ENCODE peak calls at places on chromosomes 16 and 17, in six cellular contexts. One of them, this sample, is unnamed. For H3K4me1, the result is how much of the 10 kb centered on the place peaks cover.

GRCh38 chr17:68972119-68972704 is 17.0 kb upstream of the ABCA8 start:
- DNase-seq in HCT116: peak
- DNase-seq in PC-3: peak
- DNase-seq in neural progenitor cell: peak
- DNase-seq in SK-N-SH: peak
- DNase-seq in MM.1S: peak
- DNase-seq in this sample: peak

GRCh38 chr17:79843475-79843916 is 4.3 kb upstream of the CBX4 start:
- DNase-seq in neural progenitor cell: no peak
- DNase-seq in HCT116: no peak
- DNase-seq in MM.1S: no peak
- DNase-seq in SK-N-SH: no peak
- DNase-seq in PC-3: no peak
- DNase-seq in this sample: peak

GRCh38 chr16:84933774-84934571 is 77.4 kb downstream of the ZDHHC7 start:
- DNase-seq in PC-3: no peak
- DNase-seq in neural progenitor cell: no peak
- DNase-seq in SK-N-SH: peak
- DNase-seq in HCT116: no peak
- DNase-seq in MM.1S: no peak
- DNase-seq in this sample: peak

GRCh38 chr16:138049-138417 is 440 bp downstream of the NPRL3 start:
- DNase-seq in HCT116: no peak
- DNase-seq in MM.1S: peak
- DNase-seq in neural progenitor cell: peak
- DNase-seq in SK-N-SH: peak
- DNase-seq in PC-3: no peak
- DNase-seq in this sample: peak

GRCh38 chr17:28381141-28381825 is 9.8 kb downstream of the SARM1 start:
- DNase-seq in HCT116: no peak
- DNase-seq in SK-N-SH: no peak
- DNase-seq in MM.1S: no peak
- DNase-seq in neural progenitor cell: peak
- DNase-seq in PC-3: no peak
- DNase-seq in this sample: no peak

GRCh38 chr17:49935526-49936210 is 33.3 kb upstream of the DLX4 start:
- DNase-seq in SK-N-SH: no peak
- DNase-seq in MM.1S: no peak
- DNase-seq in HCT116: no peak
- DNase-seq in PC-3: no peak
- DNase-seq in neural progenitor cell: no peak
- DNase-seq in this sample: no peak

GRCh38 chr17:82045916-82046484 is 5.6 kb downstream of the RFNG start:
- DNase-seq in neural progenitor cell: no peak
- DNase-seq in PC-3: no peak
- DNase-seq in MM.1S: no peak
- DNase-seq in SK-N-SH: no peak
- DNase-seq in HCT116: no peak
- DNase-seq in this sample: no peak

GRCh38 chr17:6098466-6099180 is 28.4 kb downstream of the WSCD1 start:
- DNase-seq in SK-N-SH: no peak
- DNase-seq in HCT116: no peak
- DNase-seq in neural progenitor cell: peak
- DNase-seq in PC-3: no peak
- DNase-seq in MM.1S: no peak
- DNase-seq in this sample: no peak

GRCh38 chr17:32021618-32021955 is 14.4 kb downstream of the LRRC37B start:
- DNase-seq in HCT116: no peak
- DNase-seq in MM.1S: no peak
- DNase-seq in neural progenitor cell: no peak
- DNase-seq in PC-3: no peak
- DNase-seq in SK-N-SH: no peak
- DNase-seq in this sample: no peak

GRCh38 chr17:47806026-47806912 is 15.3 kb downstream of the OSBPL7 start:
- DNase-seq in PC-3: no peak
- DNase-seq in HCT116: no peak
- DNase-seq in SK-N-SH: peak
- DNase-seq in MM.1S: no peak
- DNase-seq in neural progenitor cell: no peak
- DNase-seq in this sample: no peak

GRCh38 chr17:18851206-18851605 is 6.7 kb upstream of the PRPSAP2 start:
- DNase-seq in MM.1S: no peak
- DNase-seq in HCT116: no peak
- DNase-seq in SK-N-SH: no peak
- DNase-seq in PC-3: peak
- DNase-seq in neural progenitor cell: no peak
- DNase-seq in this sample: no peak

GRCh38 chr16:80802902-80803301 is 1.5 kb downstream of the CDYL2 start:
- DNase-seq in MM.1S: no peak
- DNase-seq in neural progenitor cell: no peak
- DNase-seq in HCT116: no peak
- DNase-seq in PC-3: no peak
- DNase-seq in SK-N-SH: no peak
- DNase-seq in this sample: no peak

GRCh38 chr16:77866769-77867168 is 78.4 kb downstream of the VAT1L start:
- DNase-seq in MM.1S: no peak
- DNase-seq in PC-3: no peak
- DNase-seq in HCT116: no peak
- DNase-seq in SK-N-SH: no peak
- DNase-seq in neural progenitor cell: no peak
- DNase-seq in this sample: no peak

GRCh38 chr16:24253192-24253591 is 2.9 kb upstream of the CACNG3 start:
- DNase-seq in HCT116: peak
- DNase-seq in PC-3: peak
- DNase-seq in neural progenitor cell: peak
- DNase-seq in SK-N-SH: peak
- DNase-seq in MM.1S: peak
- DNase-seq in this sample: peak

GRCh38 chr17:15263206-15263579 is 1.9 kb downstream of the PMP22 start:
- DNase-seq in neural progenitor cell: peak
- DNase-seq in SK-N-SH: peak
- DNase-seq in HCT116: no peak
- DNase-seq in MM.1S: no peak
- DNase-seq in PC-3: peak
- DNase-seq in this sample: peak

GRCh38 chr16:81533175-81533507 is 88.5 kb downstream of the CMIP start:
- DNase-seq in MM.1S: no peak
- DNase-seq in HCT116: no peak
- DNase-seq in PC-3: no peak
- DNase-seq in SK-N-SH: no peak
- DNase-seq in neural progenitor cell: no peak
- DNase-seq in this sample: no peak

GRCh38 chr17:7173687-7174602 is 5.2 kb downstream of the ASGR1 start:
- DNase-seq in SK-N-SH: peak
- DNase-seq in HCT116: no peak
- DNase-seq in MM.1S: no peak
- DNase-seq in neural progenitor cell: peak
- DNase-seq in PC-3: no peak
- DNase-seq in this sample: peak

GRCh38 chr16:14405611-14406537 is 224.2 kb downstream of the PARN start:
- DNase-seq in MM.1S: peak
- DNase-seq in neural progenitor cell: peak
- DNase-seq in SK-N-SH: peak
- DNase-seq in PC-3: peak
- DNase-seq in HCT116: no peak
- DNase-seq in this sample: peak

GRCh38 chr16:31785126-31785525 is 88.5 kb upstream of the ZNF267 start:
- DNase-seq in neural progenitor cell: no peak
- DNase-seq in PC-3: no peak
- DNase-seq in MM.1S: no peak
- DNase-seq in SK-N-SH: no peak
- DNase-seq in HCT116: no peak
- DNase-seq in this sample: no peak

GRCh38 chr16:89923640-89924297 is 627 bp downstream of the TUBB3 start:
- DNase-seq in neural progenitor cell: peak
- DNase-seq in HCT116: no peak
- DNase-seq in SK-N-SH: peak
- DNase-seq in MM.1S: no peak
- DNase-seq in PC-3: no peak
- DNase-seq in this sample: peak

GRCh38 chr17:58338454-58338841 is 9.9 kb upstream of the TSPOAP1 start:
- DNase-seq in HCT116: no peak
- DNase-seq in neural progenitor cell: no peak
- DNase-seq in SK-N-SH: no peak
- DNase-seq in PC-3: no peak
- DNase-seq in MM.1S: peak
- DNase-seq in this sample: no peak

GRCh38 chr16:66277311-66278070 is 89.0 kb upstream of the CDH5 start:
- DNase-seq in neural progenitor cell: no peak
- DNase-seq in SK-N-SH: no peak
- DNase-seq in HCT116: no peak
- DNase-seq in MM.1S: no peak
- DNase-seq in PC-3: no peak
- DNase-seq in this sample: no peak

GRCh38 chr17:17110520-17110919 is 68.3 kb downstream of the MPRIP start:
- DNase-seq in PC-3: no peak
- DNase-seq in neural progenitor cell: no peak
- DNase-seq in HCT116: no peak
- DNase-seq in MM.1S: no peak
- DNase-seq in SK-N-SH: no peak
- DNase-seq in this sample: no peak
- H3K9ac ChIP-seq in PC-3: no peak
- H3K9ac ChIP-seq in neural progenitor cell: no peak
- H3K9ac ChIP-seq in HCT116: no peak
- H3K9ac ChIP-seq in MM.1S: no peak
- H3K9ac ChIP-seq in SK-N-SH: no peak
- H3K9ac ChIP-seq in this sample: no peak

GRCh38 chr17:21376835-21377690 is 906 bp downstream of the KCNJ12 start:
- DNase-seq in HCT116: no peak
- DNase-seq in SK-N-SH: peak
- DNase-seq in neural progenitor cell: no peak
- DNase-seq in MM.1S: no peak
- DNase-seq in PC-3: peak
- DNase-seq in this sample: peak
- TF ChIP-seq EZH2phosphoT487 in HCT116: no peak
- TF ChIP-seq EZH2phosphoT487 in SK-N-SH: no peak
- TF ChIP-seq EZH2phosphoT487 in neural progenitor cell: peak
- TF ChIP-seq EZH2phosphoT487 in MM.1S: no peak
- TF ChIP-seq EZH2phosphoT487 in PC-3: no peak
- TF ChIP-seq EZH2phosphoT487 in this sample: no peak

GRCh38 chr16:86587487-86587886 is 9.1 kb downstream of the FOXL1 start:
- DNase-seq in neural progenitor cell: no peak
- DNase-seq in SK-N-SH: no peak
- DNase-seq in PC-3: no peak
- DNase-seq in HCT116: no peak
- DNase-seq in MM.1S: no peak
- DNase-seq in this sample: no peak
- H3K4me1 ChIP-seq in neural progenitor cell: under half
- H3K4me1 ChIP-seq in SK-N-SH: under half
- H3K4me1 ChIP-seq in PC-3: half or more
- H3K4me1 ChIP-seq in HCT116: under half
- H3K4me1 ChIP-seq in MM.1S: under half
- H3K4me1 ChIP-seq in this sample: half or more

GRCh38 chr17:41917192-41917591 is 1.6 kb downstream of the ACLY start:
- DNase-seq in SK-N-SH: no peak
- DNase-seq in HCT116: no peak
- DNase-seq in neural progenitor cell: peak
- DNase-seq in MM.1S: no peak
- DNase-seq in PC-3: peak
- DNase-seq in this sample: peak

GRCh38 chr17:41914358-41914766 is 4.4 kb downstream of the ACLY start:
- DNase-seq in HCT116: no peak
- DNase-seq in neural progenitor cell: peak
- DNase-seq in PC-3: no peak
- DNase-seq in MM.1S: no peak
- DNase-seq in SK-N-SH: no peak
- DNase-seq in this sample: no peak

GRCh38 chr17:41913798-41914197 is 5.0 kb downstream of the ACLY start:
- DNase-seq in HCT116: no peak
- DNase-seq in neural progenitor cell: no peak
- DNase-seq in SK-N-SH: no peak
- DNase-seq in MM.1S: no peak
- DNase-seq in PC-3: no peak
- DNase-seq in this sample: no peak

GRCh38 chr17:41915020-41915419 is 3.7 kb downstream of the ACLY start:
- DNase-seq in HCT116: no peak
- DNase-seq in SK-N-SH: no peak
- DNase-seq in PC-3: no peak
- DNase-seq in MM.1S: no peak
- DNase-seq in neural progenitor cell: no peak
- DNase-seq in this sample: no peak

GRCh38 chr17:41915566-41915965 is 3.2 kb downstream of the ACLY start:
- DNase-seq in MM.1S: no peak
- DNase-seq in neural progenitor cell: no peak
- DNase-seq in HCT116: no peak
- DNase-seq in PC-3: no peak
- DNase-seq in SK-N-SH: no peak
- DNase-seq in this sample: no peak
- H3K9ac ChIP-seq in MM.1S: no peak
- H3K9ac ChIP-seq in neural progenitor cell: peak
- H3K9ac ChIP-seq in HCT116: no peak
- H3K9ac ChIP-seq in PC-3: no peak
- H3K9ac ChIP-seq in SK-N-SH: no peak
- H3K9ac ChIP-seq in this sample: no peak

GRCh38 chr16:75379911-75380847 is 53.1 kb downstream of the CFDP1 start:
- DNase-seq in MM.1S: peak
- DNase-seq in neural progenitor cell: no peak
- DNase-seq in PC-3: no peak
- DNase-seq in HCT116: no peak
- DNase-seq in SK-N-SH: no peak
- DNase-seq in this sample: no peak
- TF ChIP-seq EZH2phosphoT487 in MM.1S: no peak
- TF ChIP-seq EZH2phosphoT487 in neural progenitor cell: no peak
- TF ChIP-seq EZH2phosphoT487 in PC-3: no peak
- TF ChIP-seq EZH2phosphoT487 in HCT116: no peak
- TF ChIP-seq EZH2phosphoT487 in SK-N-SH: no peak
- TF ChIP-seq EZH2phosphoT487 in this sample: no peak